ENCODE peak calls at places on chromosomes 11 and 22, in five cellular contexts. Z is neuronal stem cell, K is A673, C is bronchial epithelial cell, V is lower leg skin. E is an unnamed sample.

GRCh38 chr22:49958961-49959781 is 1.4 kb upstream of the PIM3 start:
- DNase-seq in Z (no peak), K (no peak), C (no peak), V (no peak), E (no peak)

GRCh38 chr22:49673048-49673447 is 154.6 kb downstream of the BRD1 start:
- DNase-seq in Z (no peak), K (no peak), C (no peak), V (no peak), E (no peak)

GRCh38 chr22:38802671-38803121 is 8.8 kb upstream of the DNAL4 start:
- DNase-seq in Z (no peak), K (peak; percentile 99), C (peak; percentile 98), V (peak; percentile 64), E (peak; percentile 8)

GRCh38 chr22:31647516-31647915 is 14.5 kb downstream of the PISD start:
- DNase-seq in Z (no peak), K (no peak), C (peak; percentile 62), V (no peak), E (no peak)

GRCh38 chr11:120112174-120112796 is 25.6 kb downstream of the TRIM29 start:
- DNase-seq in Z (no peak), K (no peak), C (no peak), V (no peak), E (no peak)

GRCh38 chr22:42937164-42937854 is 77.6 kb downstream of the PACSIN2 start:
- DNase-seq in Z (no peak), K (no peak), C (peak; percentile 85), V (peak; percentile 75), E (no peak)

GRCh38 chr11:18384157-18384641 is 10.2 kb upstream of the LDHA start:
- DNase-seq in Z (no peak), K (no peak), C (peak; percentile 79), V (peak; percentile 77), E (peak; percentile 82)

GRCh38 chr11:46475041-46475925 is 83.7 kb upstream of the CHRM4 start:
- DNase-seq in Z (no peak), K (no peak), C (peak; percentile 13), V (no peak), E (no peak)

GRCh38 chr22:30591191-30591587 is 521 bp downstream of the PES1 start:
- DNase-seq in Z (no peak), K (no peak), C (peak; percentile 29), V (no peak), E (no peak)

GRCh38 chr11:35675901-35676610 is 13.5 kb downstream of the TRIM44 start:
- DNase-seq in Z (no peak), K (no peak), C (no peak), V (no peak), E (no peak)

GRCh38 chr11:116778556-116778955 is 5.8 kb upstream of the BUD13 start:
- DNase-seq in Z (no peak), K (no peak), C (no peak), V (no peak), E (no peak)

GRCh38 chr11:119751281-119752060 is 22.5 kb upstream of the NECTIN1 start:
- DNase-seq in Z (no peak), K (no peak), C (peak; percentile 35), V (no peak), E (no peak)

GRCh38 chr11:126307706-126308105 is 3.8 kb downstream of the DCPS start:
- DNase-seq in Z (no peak), K (peak; percentile 77), C (peak; percentile 43), V (no peak), E (no peak)

GRCh38 chr11:77052531-77052930 is 14.2 kb upstream of the CAPN5 start:
- DNase-seq in Z (no peak), K (no peak), C (no peak), V (no peak), E (no peak)

GRCh38 chr11:61067782-61068181 is 34.5 kb upstream of the CD5 start:
- DNase-seq in Z (no peak), K (no peak), C (no peak), V (no peak), E (no peak)

GRCh38 chr11:44833221-44833620 is 106.5 kb downstream of the TSPAN18 start:
- DNase-seq in Z (no peak), K (no peak), C (no peak), V (no peak), E (no peak)

GRCh38 chr22:31179345-31179744 is 19.4 kb downstream of the RNF185 start:
- DNase-seq in Z (no peak), K (peak; percentile 50), C (peak; percentile 84), V (peak; percentile 65), E (peak; percentile 37)

GRCh38 chr11:78187366-78188011 is 937 bp downstream of the KCTD21 start:
- DNase-seq in Z (no peak), K (no peak), C (peak; percentile 58), V (no peak), E (no peak)

GRCh38 chr11:120775986-120776682 is 247.8 kb upstream of the TBCEL start:
- DNase-seq in Z (peak; percentile 50), K (no peak), C (no peak), V (no peak), E (no peak)

DNA sequence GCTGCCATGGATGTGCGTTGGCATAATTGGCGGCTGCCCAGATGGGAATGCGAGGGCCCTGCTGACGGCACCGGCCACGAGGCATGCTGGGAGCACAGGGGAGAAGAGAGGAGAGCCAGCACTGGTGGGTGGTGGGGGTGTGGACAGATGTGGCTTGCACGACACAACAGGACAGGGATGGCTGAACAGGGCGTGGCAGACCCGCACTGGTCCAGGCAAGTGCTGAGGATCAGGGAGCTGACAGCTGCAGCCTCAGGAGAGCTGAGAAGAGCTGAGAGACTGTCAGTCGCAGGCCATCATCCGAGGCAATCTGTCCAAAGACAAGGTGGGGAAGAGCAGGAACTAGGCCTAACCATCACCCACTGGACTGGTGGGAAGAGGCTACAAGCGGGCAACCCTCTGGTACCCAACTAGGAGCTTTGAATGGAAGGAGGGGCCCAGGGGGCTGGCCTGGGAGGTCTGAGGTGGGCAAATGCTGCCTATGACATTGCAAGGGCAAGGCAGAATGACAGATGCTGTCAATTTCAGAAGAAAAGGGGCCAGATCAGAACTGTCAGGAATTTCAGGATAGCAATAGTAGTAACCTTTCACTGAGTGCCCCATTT is 2.4 kb downstream of the GNB1L start:
- DNase-seq in Z (no peak), K (no peak), C (no peak), V (peak; percentile 17), E (peak; percentile 32)
- H3K4me3 ChIP-seq in Z (no peak overlapping the region), K (no peak overlapping the region), C (no peak overlapping the region), V (no peak overlapping the region), E (no peak overlapping the region)

GRCh38 chr11:788953-789940 is 643 bp downstream of the CEND1 start:
- DNase-seq in Z (no peak), K (no peak), C (no peak), V (no peak), E (no peak)
- H3K4me3 ChIP-seq in Z (peak overlapping the region; percentile 72), K (no peak overlapping the region), C (no peak overlapping the region), V (no peak overlapping the region), E (no peak overlapping the region)

DNA sequence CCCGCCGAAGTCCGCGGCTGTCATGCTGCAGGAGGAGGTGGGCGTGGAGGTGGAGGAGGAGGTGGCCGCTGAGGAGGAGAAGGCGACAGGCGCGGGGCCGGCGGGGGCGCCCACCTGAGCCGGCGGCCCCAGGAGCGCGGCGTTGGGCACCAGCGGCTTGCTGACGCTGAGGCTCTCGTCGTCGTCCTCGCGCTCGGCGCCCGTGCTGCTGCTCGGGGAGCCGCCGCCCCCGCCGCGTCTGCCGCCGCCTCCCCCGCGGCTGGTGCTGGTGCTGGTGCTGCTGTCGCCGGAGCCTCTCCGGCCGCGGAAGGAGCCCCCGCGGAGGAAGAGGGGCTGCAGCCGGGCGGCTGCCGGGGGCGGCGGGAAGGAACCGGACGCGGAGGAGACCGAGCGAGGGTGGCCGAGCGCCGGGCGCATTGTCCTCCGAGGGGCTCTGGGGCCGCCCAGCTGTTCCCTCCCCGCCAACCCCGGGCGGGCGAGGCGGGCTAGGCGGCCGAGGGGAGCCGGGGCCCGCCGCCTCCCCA is 387 bp downstream of the TMEM121B start:
- DNase-seq in Z (peak; percentile 59), K (peak; percentile 48), C (no peak), V (no peak), E (no peak)
- H3K4me3 ChIP-seq in Z (peak overlapping the region; percentile 80), K (peak overlapping the region; percentile 72), C (peak overlapping the region; percentile 8), V (peak overlapping the region; percentile 30), E (peak overlapping the region; percentile 47)

DNA sequence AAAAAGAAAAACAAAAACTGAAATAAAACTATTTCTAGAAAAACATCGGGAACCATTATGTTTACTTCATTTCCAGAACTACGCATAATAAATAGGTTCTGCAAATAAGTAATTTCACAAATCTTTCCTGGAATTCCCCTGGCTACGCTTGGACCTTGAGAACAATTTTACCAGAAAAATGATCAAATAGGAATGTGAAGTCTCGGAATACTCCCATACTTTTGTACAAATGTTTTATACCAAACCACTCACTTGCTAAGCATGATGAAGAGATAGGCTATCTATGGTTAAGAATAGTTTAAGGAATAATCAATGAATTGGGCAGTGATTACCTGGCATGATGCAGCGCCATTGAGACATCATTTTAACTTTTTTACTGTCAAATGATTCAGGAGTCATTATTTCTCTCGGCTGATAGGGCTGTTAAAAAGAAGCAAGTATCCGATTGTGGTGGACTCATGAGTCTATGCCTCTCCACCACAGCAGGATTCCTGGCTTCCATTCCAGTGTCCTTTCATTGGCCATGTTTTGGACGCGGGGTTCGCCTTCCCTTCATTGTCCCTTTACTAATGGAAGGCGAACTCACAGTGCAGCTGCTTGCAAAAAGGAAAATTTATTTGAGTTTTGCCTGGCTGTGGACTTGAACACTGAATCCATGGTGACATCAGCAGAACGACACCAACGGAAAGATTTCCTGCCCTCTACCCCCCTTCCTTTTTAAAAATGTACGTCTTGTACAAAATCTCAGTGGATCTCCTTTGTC is 39.9 kb upstream of the BLID start:
- DNase-seq in Z (no peak), K (peak; percentile 52), C (no peak), V (no peak), E (no peak)
- H3K4me3 ChIP-seq in Z (no peak overlapping the region), K (peak overlapping the region; percentile 49), C (no peak overlapping the region), V (no peak overlapping the region), E (no peak overlapping the region)

GRCh38 chr11:67420147-67420645 is 4.7 kb downstream of the CARNS1 start:
- DNase-seq in Z (no peak), K (no peak), C (no peak), V (no peak), E (no peak)
- H3K4me3 ChIP-seq in Z (peak overlapping the region; percentile 77), K (peak overlapping the region; percentile 51), C (peak overlapping the region; percentile 40), V (peak overlapping the region; percentile 50), E (peak overlapping the region; percentile 59)

DNA sequence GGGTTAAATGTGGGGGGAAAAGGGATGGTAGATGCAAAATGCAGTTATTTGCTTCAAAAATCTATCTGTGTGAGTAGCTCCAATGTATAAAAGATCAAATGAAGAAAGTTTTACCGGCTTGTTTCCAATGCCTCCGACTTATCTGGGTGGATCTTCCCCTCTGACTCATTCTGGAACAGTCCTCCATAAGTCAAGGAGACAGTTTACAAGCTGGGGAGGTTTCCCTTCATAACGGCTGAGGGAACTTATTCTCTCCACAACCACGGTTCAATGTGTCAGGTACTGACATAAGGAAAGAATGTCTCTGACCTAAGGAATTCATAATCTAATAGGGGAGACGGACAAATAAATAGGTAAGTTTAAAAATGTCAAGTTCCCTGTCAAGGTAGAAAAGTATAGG is 49.7 kb upstream of the BIRC3 start:
- DNase-seq in Z (no peak), K (no peak), C (peak; percentile 70), V (no peak), E (no peak)
- H3K4me3 ChIP-seq in Z (no peak overlapping the region), K (no peak overlapping the region), C (peak overlapping the region; percentile 41), V (no peak overlapping the region), E (peak overlapping the region; percentile 67)

E was measured in Caco-2.